ENCODE peak calls at places on chromosomes 4 and X, in six cellular contexts. O, E, I, U, H and A are unnamed samples.
A peak's percentile ranks its signal among the peaks of the same experiment; 100 is the strongest.

GRCh38 chr4:187235456-187236170 is 512.0 kb upstream of the FAT1 start:
- DNase-seq in O (no peak), E (no peak), I (no peak), U (no peak), H (no peak), A (no peak)

GRCh38 chr4:108303488-108304177 is 134.9 kb upstream of the LEF1 start:
- DNase-seq in O (no peak), E (peak; percentile 1), I (no peak), U (no peak), H (no peak), A (no peak)

GRCh38 chr4:2871911-2872310 is 28.3 kb downstream of the ADD1 start:
- DNase-seq in O (no peak), E (no peak), I (no peak), U (no peak), H (no peak), A (no peak)

GRCh38 chr4:35520059-35520458 is 724.3 kb downstream of the ARAP2 start:
- DNase-seq in O (no peak), E (no peak), I (no peak), U (peak; percentile 28), H (no peak), A (no peak)

GRCh38 chr4:98626350-98626749 is 32.1 kb downstream of the TSPAN5 start:
- DNase-seq in O (no peak), E (peak; percentile 94), I (no peak), U (peak; percentile 70), H (peak; percentile 84), A (no peak)

GRCh38 chr4:122450847-122451246 is 5.7 kb downstream of the IL2 start:
- DNase-seq in O (peak; percentile 10), E (peak; percentile 10), I (no peak), U (peak; percentile 82), H (peak; percentile 86), A (no peak)

GRCh38 chr4:1501754-1502500 is 95.7 kb upstream of the NKX1-1 start:
- DNase-seq in O (no peak), E (no peak), I (peak; percentile 0), U (peak; percentile 18), H (peak; percentile 14), A (peak; percentile 6)

GRCh38 chrX:15849555-15849954 is 5.1 kb downstream of the AP1S2 start:
- DNase-seq in O (no peak), E (no peak), I (no peak), U (no peak), H (peak; percentile 55), A (no peak)

GRCh38 chr4:16852644-16853043 is 45.8 kb downstream of the LDB2 start:
- DNase-seq in O (no peak), E (peak; percentile 52), I (no peak), U (no peak), H (no peak), A (no peak)

GRCh38 chrX:110315541-110315940 is 2.3 kb downstream of the AMMECR1 start:
- DNase-seq in O (no peak), E (no peak), I (no peak), U (no peak), H (no peak), A (no peak)

GRCh38 chr4:54872246-54872645 is 214.5 kb downstream of the KIT start:
- DNase-seq in O (no peak), E (peak; percentile 35), I (no peak), U (no peak), H (no peak), A (no peak)

GRCh38 chr4:47519239-47519883 is 34.3 kb downstream of the ATP10D start:
- DNase-seq in O (no peak), E (no peak), I (no peak), U (no peak), H (no peak), A (no peak)

GRCh38 chr4:56641494-56642051 is 39.5 kb downstream of the HOPX start:
- DNase-seq in O (no peak), E (peak; percentile 98), I (no peak), U (no peak), H (no peak), A (no peak)

GRCh38 chr4:40856836-40857362 is 107.1 kb downstream of the NSUN7 start:
- DNase-seq in O (peak; percentile 34), E (peak; percentile 38), I (peak; percentile 26), U (peak; percentile 91), H (peak; percentile 94), A (no peak)

GRCh38 chrX:11304829-11305228 is 11.6 kb downstream of the AMELX start:
- DNase-seq in O (no peak), E (no peak), I (peak; percentile 13), U (no peak), H (peak; percentile 55), A (no peak)

GRCh38 chr4:105277702-105278101 is 131.0 kb downstream of the TET2 start:
- DNase-seq in O (no peak), E (no peak), I (no peak), U (no peak), H (no peak), A (no peak)

GRCh38 chr4:18202510-18202909 is 181.0 kb upstream of the LCORL start:
- DNase-seq in O (no peak), E (no peak), I (no peak), U (no peak), H (no peak), A (no peak)

GRCh38 chr4:2761035-2761923 is 5.1 kb upstream of the TNIP2 start:
- DNase-seq in O (no peak), E (no peak), I (no peak), U (peak; percentile 64), H (peak; percentile 72), A (no peak)

GRCh38 chrX:150570512-150570911 is 2.1 kb downstream of the MTM1 start:
- DNase-seq in O (no peak), E (no peak), I (no peak), U (no peak), H (no peak), A (no peak)

GRCh38 chr4:113574636-113575103 is 186.9 kb downstream of the CAMK2D start:
- DNase-seq in O (no peak), E (peak; percentile 80), I (no peak), U (no peak), H (no peak), A (no peak)

GRCh38 chr4:112082954-112083586 is 62.2 kb upstream of the FAM241A start:
- DNase-seq in O (no peak), E (peak; percentile 82), I (no peak), U (no peak), H (no peak), A (no peak)

GRCh38 chrX:136639506-136640176 is 8.3 kb upstream of the CD40LG start:
- DNase-seq in O (no peak), E (no peak), I (no peak), U (no peak), H (no peak), A (no peak)

GRCh38 chrX:23403849-23404248 is 69.2 kb downstream of the PTCHD1 start:
- DNase-seq in O (no peak), E (no peak), I (no peak), U (no peak), H (peak; percentile 63), A (no peak)

GRCh38 chrX:150205011-150205410 is 158.1 kb upstream of the MAMLD1 start:
- DNase-seq in O (no peak), E (no peak), I (no peak), U (no peak), H (no peak), A (no peak)

GRCh38 chrX:17519349-17519748 is 144.3 kb downstream of the NHS start:
- DNase-seq in O (no peak), E (peak; percentile 7), I (peak; percentile 48), U (no peak), H (no peak), A (peak; percentile 22)

GRCh38 chrX:118208476-118208875 is 91.9 kb upstream of the KLHL13 start:
- DNase-seq in O (no peak), E (no peak), I (no peak), U (no peak), H (no peak), A (no peak)

GRCh38 chr4:110869114-110869513 is 246.2 kb upstream of the PITX2 start:
- DNase-seq in O (no peak), E (peak; percentile 79), I (no peak), U (no peak), H (no peak), A (no peak)

GRCh38 chrX:118536204-118536603 is 40.6 kb downstream of the DOCK11 start:
- DNase-seq in O (no peak), E (no peak), I (no peak), U (no peak), H (no peak), A (no peak)

GRCh38 chrX:130060122-130061069 is 49.9 kb downstream of the ELF4 start:
- DNase-seq in O (peak; percentile 80), E (peak; percentile 37), I (peak; percentile 63), U (peak; percentile 77), H (peak; percentile 93), A (peak; percentile 45)

GRCh38 chr4:86846921-86847320 is 2.3 kb downstream of the SLC10A6 start:
- DNase-seq in O (no peak), E (no peak), I (no peak), U (no peak), H (no peak), A (no peak)

GRCh38 chr4:86848136-86848535 is 1.0 kb downstream of the SLC10A6 start:
- DNase-seq in O (no peak), E (no peak), I (no peak), U (no peak), H (peak; percentile 57), A (no peak)

GRCh38 chr4:86845593-86845992 is 3.6 kb downstream of the SLC10A6 start:
- DNase-seq in O (no peak), E (no peak), I (no peak), U (no peak), H (peak; percentile 35), A (no peak)

GRCh38 chr4:86847576-86847975 is 1.6 kb downstream of the SLC10A6 start:
- DNase-seq in O (no peak), E (no peak), I (no peak), U (no peak), H (no peak), A (no peak)

GRCh38 chr4:86848732-86849617 is at the start of gene SLC10A6:
- DNase-seq in O (no peak), E (no peak), I (peak; percentile 15), U (no peak), H (peak; percentile 51), A (peak; percentile 10)
- H3K4me1 ChIP-seq in O (no peaks in the 10 kb centered on the region), E (no peaks in the 10 kb centered on the region), I (peaks cover 8% of the 10 kb centered on the region), U (no peaks in the 10 kb centered on the region), H (peaks cover 3% of the 10 kb centered on the region), A (no peaks in the 10 kb centered on the region)

DNA sequence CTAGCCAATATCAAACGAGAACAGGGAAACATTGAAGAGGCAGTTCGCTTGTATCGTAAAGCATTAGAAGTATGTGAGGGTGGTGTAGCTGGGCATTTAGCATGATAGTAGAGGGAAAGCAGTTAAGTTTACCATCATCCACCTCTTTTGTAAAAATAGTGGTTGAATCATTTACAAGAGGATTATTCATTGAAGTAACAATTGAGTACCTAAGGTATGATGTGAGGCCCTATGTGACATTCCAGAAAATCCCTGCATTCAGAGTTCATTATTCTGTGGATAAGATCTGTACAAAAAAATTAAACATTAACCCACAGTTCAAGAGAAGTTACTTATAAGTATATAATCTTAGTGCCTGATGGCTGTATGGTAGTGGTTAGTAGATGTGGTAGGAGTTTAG is 22.2 kb upstream of the GCNA start:
- DNase-seq in O (no peak), E (no peak), I (no peak), U (no peak), H (no peak), A (no peak)
- TF ChIP-seq CTCF in O (no peak), E (no peak), I (no peak), U (no peak), H (no peak), A (no peak)

GRCh38 chr4:84870398-84871163 is 95.9 kb downstream of the WDFY3 start:
- DNase-seq in O (no peak), E (peak; percentile 76), I (no peak), U (peak; percentile 70), H (peak; percentile 88), A (no peak)
- H3K4me1 ChIP-seq in O (no peaks in the 10 kb centered on the region), E (peaks cover 7% of the 10 kb centered on the region), I (no peaks in the 10 kb centered on the region), U (peaks cover 10% of the 10 kb centered on the region), H (peaks cover 20% of the 10 kb centered on the region), A (no peaks in the 10 kb centered on the region)

GRCh38 chr4:125070869-125071268 is 243.9 kb upstream of the FAT4 start:
- DNase-seq in O (no peak), E (no peak), I (no peak), U (no peak), H (peak; percentile 66), A (no peak)
- TF ChIP-seq CTCF in O (no peak), E (no peak), I (no peak), U (no peak), H (peak; percentile 54), A (no peak)